ENCODE peak calls at places on chromosome 19, in ten cellular contexts. Q is transverse colon, Z is tibial nerve, R is body of pancreas, X is thyroid gland, V is stomach, B is IMR-90, N is H54, I is sigmoid colon, K is heart left ventricle. P is an unnamed sample.

GRCh38 chr19:16034958-16035560 is 41.2 kb upstream of the TPM4 start:
- DNase-seq in Q (no peak), Z (no peak), R (no peak), X (no peak), V (no peak), B (no peak), N (no peak), I (peak), K (peak), P (no peak)

GRCh38 chr19:32407004-32407992 is 1.7 kb downstream of the DPY19L3 start:
- DNase-seq in Q (peak), Z (no peak), R (peak), X (no peak), V (peak), B (peak), N (no peak), I (peak), K (no peak), P (peak)

GRCh38 chr19:49432141-49433073 is 7.2 kb downstream of the GFY start:
- DNase-seq in Q (peak), Z (no peak), R (no peak), X (no peak), V (no peak), B (no peak), N (no peak), I (no peak), K (no peak), P (no peak)

GRCh38 chr19:4302238-4302630 is at the start of gene TMIGD2:
- DNase-seq in Q (no peak), Z (no peak), R (no peak), X (no peak), V (no peak), B (no peak), N (no peak), I (no peak), K (no peak), P (no peak)

GRCh38 chr19:13861392-13861713 is 15.6 kb upstream of the NANOS3 start:
- DNase-seq in Q (no peak), Z (no peak), R (no peak), X (no peak), V (no peak), B (no peak), N (no peak), I (no peak), K (no peak), P (no peak)

GRCh38 chr19:52635786-52636570 is 2.2 kb downstream of the ZNF83 start:
- DNase-seq in Q (no peak), Z (no peak), R (no peak), X (no peak), V (no peak), B (peak), N (no peak), I (no peak), K (no peak), P (no peak)

GRCh38 chr19:5154129-5154798 is 185.4 kb downstream of the KDM4B start:
- DNase-seq in Q (peak), Z (no peak), R (peak), X (peak), V (peak), B (no peak), N (no peak), I (peak), K (peak), P (no peak)

GRCh38 chr19:52453324-52454094 is at the start of gene ZNF578:
- DNase-seq in Q (peak), Z (peak), R (peak), X (peak), V (peak), B (peak), N (no peak), I (peak), K (peak), P (peak)

GRCh38 chr19:46134527-46134926 is 10.0 kb upstream of the IGFL3 start:
- DNase-seq in Q (no peak), Z (no peak), R (no peak), X (no peak), V (no peak), B (peak), N (no peak), I (no peak), K (no peak), P (no peak)

GRCh38 chr19:29495971-29496441 is 29.8 kb upstream of the VSTM2B start:
- DNase-seq in Q (no peak), Z (no peak), R (no peak), X (no peak), V (no peak), B (no peak), N (no peak), I (peak), K (no peak), P (no peak)

GRCh38 chr19:10292206-10292788 is 2.5 kb downstream of the ICAM5 start:
- DNase-seq in Q (peak), Z (peak), R (peak), X (peak), V (peak), B (peak), N (peak), I (peak), K (peak), P (peak)

GRCh38 chr19:7862413-7862951 is 11.7 kb downstream of the PRR36 start:
- DNase-seq in Q (peak), Z (no peak), R (peak), X (peak), V (peak), B (peak), N (no peak), I (no peak), K (peak), P (peak)

GRCh38 chr19:52138614-52139290 is 986 bp downstream of the ZNF616 start:
- DNase-seq in Q (peak), Z (no peak), R (peak), X (peak), V (no peak), B (peak), N (no peak), I (no peak), K (no peak), P (peak)

GRCh38 chr19:3516675-3517207 is 10.6 kb downstream of the FZR1 start:
- DNase-seq in Q (peak), Z (no peak), R (peak), X (no peak), V (peak), B (no peak), N (no peak), I (no peak), K (no peak), P (no peak)

GRCh38 chr19:23345838-23346237 is 49.4 kb downstream of the ZNF91 start:
- DNase-seq in Q (no peak), Z (no peak), R (no peak), X (no peak), V (no peak), B (no peak), N (no peak), I (no peak), K (no peak), P (no peak)

GRCh38 chr19:48737360-48737998 is 2.9 kb downstream of the RASIP1 start:
- DNase-seq in Q (no peak), Z (no peak), R (peak), X (no peak), V (peak), B (no peak), N (no peak), I (no peak), K (peak), P (no peak)

GRCh38 chr19:29768166-29768565 is 43.6 kb upstream of the CCNE1 start:
- DNase-seq in Q (no peak), Z (no peak), R (no peak), X (no peak), V (no peak), B (no peak), N (no peak), I (no peak), K (no peak), P (no peak)

GRCh38 chr19:6713773-6714692 is 6.4 kb downstream of the C3 start:
- DNase-seq in Q (no peak), Z (no peak), R (no peak), X (peak), V (no peak), B (no peak), N (no peak), I (no peak), K (peak), P (no peak)

GRCh38 chr19:35408284-35409171 is 37.7 kb downstream of the GPR42 start:
- DNase-seq in Q (no peak), Z (no peak), R (no peak), X (no peak), V (no peak), B (no peak), N (no peak), I (no peak), K (no peak), P (no peak)

DNA sequence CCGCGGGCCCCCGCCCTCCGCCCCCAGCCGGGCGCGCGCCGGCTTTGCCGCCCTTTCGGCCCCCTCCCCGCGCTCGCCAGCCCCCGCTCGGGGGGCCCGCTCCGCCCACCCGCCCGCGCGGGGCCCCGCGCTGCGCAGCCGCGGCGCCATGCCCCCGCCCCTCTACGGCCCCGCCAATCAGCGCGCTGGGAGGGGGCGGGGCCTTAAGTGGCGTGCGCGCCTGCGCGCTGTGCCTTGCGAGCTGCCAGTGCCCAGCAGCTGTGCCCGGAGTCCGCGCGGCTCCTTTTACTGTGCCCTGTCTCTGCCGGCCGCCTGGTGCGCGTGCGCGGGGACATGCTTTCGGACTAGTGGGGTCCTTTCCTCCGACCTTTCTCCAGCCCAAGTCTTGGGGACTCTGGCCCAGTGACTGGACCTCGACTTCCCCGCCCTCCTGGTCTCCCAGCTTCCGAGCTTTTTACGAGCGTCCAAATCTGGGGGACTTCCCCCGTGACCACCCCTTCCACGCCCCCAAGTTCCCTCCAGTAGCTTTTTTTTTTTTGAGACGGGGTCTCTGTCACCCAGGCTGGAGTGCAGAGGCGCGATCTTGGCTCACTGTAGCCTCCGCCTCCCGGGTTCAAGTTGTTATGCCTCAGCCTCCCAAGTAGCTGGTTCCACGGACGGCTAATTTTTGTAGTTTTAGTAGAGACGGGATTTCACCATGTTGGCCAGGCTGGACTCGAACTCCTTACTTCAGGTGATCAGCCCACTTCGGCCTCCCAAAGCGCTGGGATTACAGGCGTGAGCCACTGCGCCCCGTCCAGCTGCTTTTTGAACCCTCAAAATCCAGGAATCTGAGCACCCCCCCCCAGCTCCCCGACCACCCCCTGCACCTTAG is at the start of gene MBD3:
- DNase-seq in Q (peak), Z (peak), R (peak), X (peak), V (peak), B (peak), N (peak), I (peak), K (peak), P (peak)
- TF ChIP-seq POLR2A in Q (peak), Z (peak), R (peak), X (peak), V (no peak), B (no peak), N (peak), I (peak), K (no peak), P (no peak)

DNA sequence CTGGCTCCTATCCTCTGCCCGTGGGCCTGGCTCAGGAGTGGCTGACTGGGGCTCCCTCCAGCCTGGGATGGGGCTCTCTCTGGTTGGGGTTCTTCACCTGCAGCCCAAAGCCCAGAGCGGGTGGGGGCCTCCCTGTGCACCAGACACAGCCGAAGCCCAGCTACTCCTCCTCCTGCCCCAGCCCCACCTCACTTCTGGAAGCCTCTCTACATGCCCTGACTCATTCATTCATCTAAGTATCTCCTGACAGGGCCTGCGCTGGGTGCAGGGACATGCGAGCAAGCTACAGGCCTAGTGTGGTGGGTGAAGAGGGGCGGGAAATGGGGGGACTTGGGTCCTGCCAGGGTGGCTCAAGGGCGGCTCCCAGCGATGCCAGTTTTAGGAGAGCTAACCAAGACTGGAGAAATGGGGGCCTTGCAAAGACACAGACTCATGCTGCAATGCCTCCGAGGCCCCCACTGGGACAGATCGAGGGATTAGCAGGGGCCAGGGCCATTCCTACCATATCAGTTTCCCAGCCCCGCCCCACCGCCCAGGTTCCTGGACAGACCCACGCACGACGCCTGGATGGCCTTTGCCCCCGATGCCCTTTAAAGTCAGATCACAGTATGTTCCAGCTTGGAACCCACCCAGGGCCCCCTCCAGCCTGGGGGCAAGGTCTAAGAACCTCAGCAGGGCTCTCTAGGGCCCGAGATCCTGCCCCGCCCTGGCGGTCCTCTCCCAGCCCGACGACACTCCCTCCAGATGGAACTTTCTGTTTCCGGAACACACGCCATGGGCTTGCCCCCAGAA is 12.6 kb downstream of the LSM4 start:
- DNase-seq in Q (peak), Z (no peak), R (no peak), X (no peak), V (no peak), B (no peak), N (no peak), I (no peak), K (no peak), P (no peak)
- TF ChIP-seq POLR2A in Q (no peak), Z (no peak), R (no peak), X (no peak), V (no peak), B (no peak), N (no peak), I (no peak), K (no peak), P (no peak)

GRCh38 chr19:57327993-57328392 is 7.7 kb downstream of the ZNF543 start:
- DNase-seq in Q (no peak), Z (no peak), R (no peak), X (no peak), V (no peak), B (no peak), N (no peak), I (no peak), K (no peak), P (no peak)
- TF ChIP-seq POLR2A in Q (no peak), Z (no peak), R (no peak), X (no peak), V (no peak), B (no peak), N (no peak), I (no peak), K (no peak), P (no peak)

GRCh38 chr19:43934985-43935708 is at the start of gene ZNF45:
- DNase-seq in Q (peak), Z (peak), R (peak), X (peak), V (peak), B (peak), N (peak), I (peak), K (peak), P (peak)
- TF ChIP-seq POLR2A in Q (peak), Z (no peak), R (peak), X (no peak), V (no peak), B (no peak), N (peak), I (peak), K (no peak), P (no peak)

GRCh38 chr19:40054632-40055031 is 1.4 kb downstream of the ZNF780B start:
- DNase-seq in Q (no peak), Z (no peak), R (no peak), X (no peak), V (no peak), B (no peak), N (no peak), I (no peak), K (no peak), P (no peak)

GRCh38 chr19:40057166-40057565 is 1.1 kb upstream of the ZNF780B start:
- DNase-seq in Q (no peak), Z (no peak), R (no peak), X (no peak), V (no peak), B (no peak), N (no peak), I (no peak), K (no peak), P (no peak)

GRCh38 chr19:40055049-40055448 is 982 bp downstream of the ZNF780B start:
- DNase-seq in Q (no peak), Z (no peak), R (no peak), X (no peak), V (no peak), B (no peak), N (no peak), I (no peak), K (no peak), P (no peak)

GRCh38 chr19:40056505-40056904 is 474 bp upstream of the ZNF780B start:
- DNase-seq in Q (no peak), Z (no peak), R (no peak), X (no peak), V (no peak), B (no peak), N (no peak), I (no peak), K (no peak), P (no peak)

DNA sequence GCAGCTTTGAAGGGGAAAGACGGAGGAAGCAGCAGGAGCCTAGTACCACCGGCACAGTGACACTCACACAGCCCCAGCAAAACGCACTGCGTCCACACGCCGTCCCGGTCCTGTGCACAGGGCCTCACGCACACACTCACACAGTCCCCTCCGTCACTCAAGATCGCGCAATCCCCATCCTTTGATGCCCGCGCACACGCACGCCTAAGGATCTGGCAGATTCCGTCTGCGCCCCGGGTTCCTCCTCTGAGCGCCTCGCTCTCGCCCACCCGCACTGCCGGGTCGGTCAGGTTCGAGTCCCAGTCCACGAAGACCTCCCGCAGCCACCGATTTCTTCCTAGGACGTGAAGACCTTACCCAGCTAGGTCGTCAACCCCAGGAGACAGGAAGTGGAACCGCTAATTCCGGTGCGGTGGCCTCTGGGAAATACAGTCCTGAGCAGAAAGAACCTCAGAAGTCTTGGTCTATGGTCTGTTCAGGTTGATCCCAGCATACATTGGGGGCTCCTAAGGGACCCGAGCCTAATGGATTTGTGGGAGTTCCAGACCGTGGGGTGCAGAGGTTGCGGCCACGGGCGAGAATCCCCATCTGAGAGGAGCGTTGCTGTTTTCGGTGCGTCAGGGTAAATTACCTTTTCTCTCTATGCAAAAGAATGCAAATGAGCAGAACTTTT is at the start of gene ZNF780B:
- DNase-seq in Q (peak), Z (peak), R (peak), X (peak), V (peak), B (peak), N (peak), I (peak), K (peak), P (peak)
- TF ChIP-seq POLR2A in Q (no peak), Z (no peak), R (peak), X (no peak), V (no peak), B (no peak), N (peak), I (no peak), K (no peak), P (no peak)